ENCODE peak calls at places on chromosomes 4 and X, in four cellular contexts. D is H9, W is mesendoderm, C is IMR-90. Y is an unnamed sample.

GRCh38 chr4:8276358-8277240 is 7.0 kb downstream of the HTRA3 start:
- DNase-seq in D (no peak), W (no peak), C (peak), Y (no peak)

GRCh38 chr4:16227462-16227868 is 1.2 kb upstream of the TAPT1 start:
- DNase-seq in D (no peak), W (peak), C (peak), Y (no peak)

GRCh38 chrX:1361275-1361674 is 24.7 kb downstream of the IL3RA start:
- DNase-seq in D (no peak), W (peak), C (no peak), Y (no peak)

GRCh38 chr4:141826260-141826659 is 189.9 kb downstream of the IL15 start:
- DNase-seq in D (no peak), W (no peak), C (peak), Y (no peak)

GRCh38 chr4:156442961-156443360 is 489.3 kb upstream of the CTSO start:
- DNase-seq in D (no peak), W (peak), C (no peak), Y (no peak)

GRCh38 chrX:74448669-74449068 is 27.4 kb downstream of the SLC16A2 start:
- DNase-seq in D (no peak), W (no peak), C (no peak), Y (no peak)

GRCh38 chrX:39899876-39900787 is 197.6 kb downstream of the BCOR start:
- DNase-seq in D (no peak), W (no peak), C (no peak), Y (no peak)

GRCh38 chr4:72931346-72931745 is 138.2 kb downstream of the COX18 start:
- DNase-seq in D (no peak), W (no peak), C (no peak), Y (no peak)

GRCh38 chrX:111608724-111609123 is 72.2 kb upstream of the ALG13 start:
- DNase-seq in D (no peak), W (no peak), C (no peak), Y (no peak)

GRCh38 chrX:18173494-18174180 is 47.0 kb downstream of the BEND2 start:
- DNase-seq in D (no peak), W (no peak), C (no peak), Y (no peak)

GRCh38 chrX:37998586-37999267 is 7.6 kb upstream of the SYTL5 start:
- DNase-seq in D (no peak), W (no peak), C (peak), Y (no peak)
- H4K5ac ChIP-seq in D (no peak), W (no peak), C (no peak), Y (no peak)

GRCh38 chr4:152981842-152982241 is 45.7 kb downstream of the FHDC1 start:
- DNase-seq in D (peak), W (no peak), C (no peak), Y (no peak)

GRCh38 chr4:152979731-152980330 is 43.7 kb downstream of the FHDC1 start:
- DNase-seq in D (no peak), W (no peak), C (no peak), Y (no peak)

GRCh38 chr4:152983774-152984411 is 47.8 kb downstream of the FHDC1 start:
- DNase-seq in D (peak), W (peak), C (peak), Y (no peak)

GRCh38 chr4:152983221-152983620 is 47.1 kb downstream of the FHDC1 start:
- DNase-seq in D (peak), W (peak), C (no peak), Y (no peak)

GRCh38 chr4:152981278-152981677 is 45.2 kb downstream of the FHDC1 start:
- DNase-seq in D (no peak), W (no peak), C (peak), Y (no peak)
- H4K5ac ChIP-seq in D (no peak), W (no peak), C (no peak), Y (no peak)

GRCh38 chr4:39544580-39545315 is 17.5 kb upstream of the UGDH start:
- DNase-seq in D (no peak), W (no peak), C (peak), Y (no peak)

GRCh38 chr4:39542633-39543393 is 15.6 kb upstream of the UGDH start:
- DNase-seq in D (no peak), W (no peak), C (no peak), Y (no peak)

GRCh38 chr4:39548425-39549067 is 21.3 kb upstream of the UGDH start:
- DNase-seq in D (no peak), W (no peak), C (peak), Y (no peak)
- H4K5ac ChIP-seq in D (no peak), W (no peak), C (no peak), Y (no peak)

DNA sequence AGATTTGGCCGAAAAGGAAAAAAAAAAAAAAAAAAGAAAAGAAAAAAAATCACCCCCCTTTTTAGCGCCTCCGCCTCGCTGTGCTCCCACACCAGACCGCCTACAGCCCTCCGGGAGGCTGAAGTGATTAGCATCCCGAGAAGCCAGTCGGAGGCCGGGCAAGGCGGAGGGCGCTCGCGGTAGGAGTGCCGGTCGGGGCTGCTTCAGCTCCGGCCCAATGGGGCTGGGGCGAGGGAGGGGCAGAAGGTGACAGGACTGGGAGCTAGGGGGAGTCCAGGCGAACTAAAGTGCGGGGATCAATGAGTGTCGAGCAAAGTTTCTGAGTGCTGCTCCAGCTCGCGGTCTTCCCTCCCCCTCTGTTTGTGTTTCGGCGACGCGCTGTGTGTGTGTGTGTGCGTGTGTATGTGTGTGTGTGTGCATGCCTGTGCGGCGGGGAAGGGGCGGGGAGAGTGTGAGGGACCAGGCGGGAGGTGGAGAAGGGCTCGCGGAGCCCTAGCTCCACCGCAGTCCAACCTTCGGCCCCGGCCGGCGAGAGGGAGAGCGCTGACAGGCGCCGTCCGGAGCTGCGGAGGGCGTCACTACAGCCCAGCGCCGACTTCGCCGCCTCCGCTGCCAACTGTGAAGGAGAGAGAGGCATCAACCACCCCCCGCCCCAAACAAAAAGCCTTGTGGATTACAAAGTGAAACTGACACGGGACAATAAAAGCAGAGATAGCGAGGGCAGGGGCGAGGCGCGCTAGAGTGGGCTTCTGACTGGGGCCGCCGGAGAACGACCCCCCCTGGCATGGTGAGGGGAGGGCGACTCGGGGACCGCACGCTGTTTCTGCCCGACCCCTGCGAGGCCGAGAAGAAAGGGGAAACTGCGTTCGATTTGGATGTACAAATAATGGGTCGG is at the start of gene FAT4:
- DNase-seq in D (peak), W (peak), C (peak), Y (peak)
- H4K5ac ChIP-seq in D (no peak), W (no peak), C (peak), Y (peak)

GRCh38 chr4:3476341-3476747 is 13.2 kb downstream of the DOK7 start:
- DNase-seq in D (no peak), W (no peak), C (no peak), Y (no peak)
- H4K5ac ChIP-seq in D (no peak), W (no peak), C (no peak), Y (no peak)

DNA sequence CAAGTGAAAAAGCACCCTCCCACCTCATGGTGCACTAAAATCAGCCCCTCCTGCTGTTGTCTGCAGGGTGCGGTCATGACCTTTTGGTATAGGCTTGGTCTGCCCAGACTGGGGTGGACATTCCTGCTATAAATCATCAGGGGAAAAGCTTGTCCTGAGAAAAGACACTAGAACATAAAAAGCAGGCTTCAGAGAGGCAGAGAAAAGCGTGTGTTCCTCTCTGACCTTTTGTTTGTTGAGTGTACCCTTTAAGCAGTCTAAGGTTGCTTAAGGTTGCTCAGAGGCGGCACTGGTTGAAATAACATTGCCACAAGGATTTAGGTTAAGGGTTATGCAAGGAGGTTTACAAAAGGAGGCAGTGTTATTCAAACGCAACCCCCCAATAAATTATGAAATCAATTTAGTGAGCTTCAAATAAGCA is 43.5 kb downstream of the CCDC158 start:
- DNase-seq in D (no peak), W (no peak), C (no peak), Y (no peak)
- H4K5ac ChIP-seq in D (no peak), W (no peak), C (no peak), Y (no peak)